ENCODE peak calls at places on chromosomes 6 and 20, in seven cellular contexts. B, M, I, T, U, Z and O are unnamed samples. For H3K4me1, the result is how much of the 10 kb centered on the place peaks cover.

GRCh38 chr6:154555075-154555677 is 44.7 kb upstream of the CNKSR3 start:
- DNase-seq in T (no peak), M (no peak), B (peak), I (no peak), Z (peak), U (no peak), O (no peak)

GRCh38 chr6:17987576-17988421 is at the start of gene KIF13A:
- DNase-seq in M (peak), B (peak), U (no peak), T (peak), I (peak), Z (peak), O (peak)

GRCh38 chr6:126444874-126445273 is 105.0 kb downstream of the CENPW start:
- DNase-seq in Z (no peak), M (no peak), B (no peak), U (no peak), I (no peak), T (no peak), O (no peak)

GRCh38 chr6:85684125-85684808 is 41.6 kb upstream of the SYNCRIP start:
- DNase-seq in Z (no peak), T (no peak), U (no peak), M (no peak), B (no peak), I (no peak), O (no peak)

GRCh38 chr6:15434263-15434662 is 188.4 kb downstream of the JARID2 start:
- DNase-seq in Z (no peak), T (no peak), B (no peak), U (no peak), M (no peak), I (no peak), O (no peak)

GRCh38 chr6:113719056-113719455 is 138.1 kb upstream of the MARCKS start:
- DNase-seq in T (no peak), B (peak), Z (peak), U (no peak), M (no peak), I (no peak), O (no peak)

GRCh38 chr6:159086033-159086618 is 41.3 kb upstream of the TAGAP start:
- DNase-seq in M (no peak), Z (no peak), B (no peak), T (no peak), U (no peak), I (no peak), O (no peak)

GRCh38 chr6:159415540-159415939 is 246.3 kb downstream of the FNDC1 start:
- DNase-seq in U (no peak), B (no peak), T (no peak), M (no peak), I (no peak), Z (no peak), O (no peak)

GRCh38 chr6:160379464-160379863 is 31.3 kb downstream of the SLC22A3 start:
- DNase-seq in I (no peak), T (no peak), Z (no peak), B (no peak), M (no peak), U (no peak), O (no peak)

GRCh38 chr20:32203556-32204484 is 3.7 kb downstream of the PLAGL2 start:
- DNase-seq in T (no peak), U (no peak), Z (peak), B (peak), I (no peak), M (peak), O (no peak)

GRCh38 chr20:43284481-43284880 is 94.8 kb upstream of the PTPRT start:
- DNase-seq in U (no peak), B (no peak), T (no peak), I (no peak), Z (no peak), M (no peak), O (no peak)

GRCh38 chr6:47135772-47136171 is 93.6 kb upstream of the ADGRF1 start:
- DNase-seq in T (no peak), M (no peak), U (no peak), Z (no peak), I (no peak), B (peak), O (no peak)

GRCh38 chr6:148898360-148899005 is 151.7 kb downstream of the UST start:
- DNase-seq in M (no peak), B (no peak), Z (no peak), T (no peak), I (no peak), U (no peak), O (no peak)

GRCh38 chr6:168636147-168636982 is 195.4 kb downstream of the SMOC2 start:
- DNase-seq in I (no peak), U (no peak), T (no peak), Z (no peak), B (no peak), M (no peak), O (no peak)

GRCh38 chr20:400451-401275 is 7.4 kb upstream of the RBCK1 start:
- DNase-seq in T (no peak), M (no peak), B (no peak), U (peak), I (no peak), Z (no peak), O (no peak)

GRCh38 chr6:24355422-24355821 is 2.4 kb downstream of the DCDC2 start:
- DNase-seq in Z (no peak), M (no peak), I (no peak), T (no peak), U (no peak), B (no peak), O (no peak)

GRCh38 chr6:155418017-155418749 is 37.5 kb downstream of the NOX3 start:
- DNase-seq in Z (peak), B (no peak), T (peak), U (no peak), I (peak), M (no peak), O (peak)

GRCh38 chr6:159044899-159045727 is at the start of gene TAGAP:
- DNase-seq in T (peak), B (peak), M (peak), Z (peak), U (peak), I (peak), O (peak)

GRCh38 chr6:115759051-115759450 is 301.6 kb downstream of the FRK start:
- DNase-seq in B (no peak), U (no peak), Z (no peak), I (no peak), M (no peak), T (no peak), O (no peak)

GRCh38 chr6:150267686-150268561 is 100.9 kb upstream of the IYD start:
- DNase-seq in M (no peak), Z (no peak), B (no peak), U (no peak), T (no peak), I (no peak), O (no peak)

GRCh38 chr20:22740829-22741228 is 156.5 kb upstream of the FOXA2 start:
- DNase-seq in T (no peak), B (no peak), Z (no peak), I (no peak), M (no peak), U (no peak), O (no peak)

GRCh38 chr6:24658573-24659511 is 7.9 kb downstream of the TDP2 start:
- DNase-seq in Z (peak), B (peak), T (no peak), M (no peak), I (no peak), U (no peak), O (no peak)

GRCh38 chr6:25084508-25084833 is 148.7 kb upstream of the RIPOR2 start:
- DNase-seq in Z (no peak), I (no peak), T (no peak), U (no peak), B (no peak), M (no peak), O (no peak)

GRCh38 chr20:57654998-57655811 is 35.0 kb upstream of the ZBP1 start:
- DNase-seq in I (no peak), U (peak), M (peak), B (no peak), Z (no peak), T (peak), O (no peak)

GRCh38 chr6:122735618-122736017 is 43.9 kb upstream of the FABP7 start:
- DNase-seq in I (no peak), M (no peak), B (no peak), Z (no peak), U (no peak), T (no peak), O (no peak)

GRCh38 chr20:24690408-24690807 is 221.0 kb downstream of the SYNDIG1 start:
- DNase-seq in Z (no peak), U (no peak), B (no peak), I (no peak), T (peak), M (no peak), O (no peak)

GRCh38 chr6:166307082-166307980 is 861 bp downstream of the PRR18 start:
- DNase-seq in U (no peak), M (no peak), Z (no peak), I (no peak), T (no peak), B (peak), O (no peak)

GRCh38 chr6:56292505-56293181 is 45.3 kb upstream of the COL21A1 start:
- DNase-seq in B (peak), T (peak), Z (peak), I (no peak), U (no peak), M (no peak), O (no peak)

GRCh38 chr20:18416478-18416877 is 50.4 kb downstream of the DZANK1 start:
- DNase-seq in Z (no peak), I (no peak), B (no peak), M (no peak), U (no peak), T (no peak), O (no peak)

GRCh38 chr6:41396335-41396734 is 60.9 kb downstream of the NCR2 start:
- DNase-seq in I (no peak), U (no peak), Z (no peak), B (no peak), T (no peak), M (no peak), O (no peak)

GRCh38 chr20:43650997-43651525 is 15.9 kb upstream of the MYBL2 start:
- DNase-seq in B (no peak), M (no peak), Z (no peak), U (no peak), T (no peak), I (no peak), O (no peak)

GRCh38 chr6:11434565-11435326 is 102.8 kb upstream of the TMEM170B start:
- DNase-seq in I (no peak), Z (peak), B (peak), U (no peak), M (peak), T (no peak), O (no peak)

GRCh38 chr20:22471156-22471836 is 113.1 kb downstream of the FOXA2 start:
- DNase-seq in Z (peak), U (no peak), M (peak), B (no peak), I (no peak), T (no peak), O (no peak)

GRCh38 chr6:90044833-90045337 is 150.6 kb downstream of the GJA10 start:
- DNase-seq in M (no peak), U (no peak), T (no peak), B (no peak), Z (no peak), I (no peak), O (no peak)

GRCh38 chr20:59718681-59719080 is 114.3 kb downstream of the PHACTR3 start:
- DNase-seq in B (no peak), M (no peak), U (no peak), I (no peak), T (no peak), Z (no peak), O (no peak)

GRCh38 chr20:12047838-12048432 is 130.2 kb downstream of the BTBD3 start:
- DNase-seq in Z (no peak), B (no peak), I (no peak), U (no peak), M (no peak), T (no peak), O (no peak)
- H3K27ac ChIP-seq in Z (no peak), B (no peak), I (no peak), U (no peak), M (no peak), T (no peak), O (no peak)

GRCh38 chr6:157072128-157072527 is 251.2 kb downstream of the TMEM242 start:
- DNase-seq in B (no peak), U (no peak), M (no peak), Z (no peak), T (no peak), I (no peak), O (no peak)
- H3K4me1 ChIP-seq in B (under half), U (under half), M (under half), Z (under half), T (under half), I (under half), O (under half)

GRCh38 chr6:53811746-53812145 is 16.9 kb downstream of the LRRC1 start:
- DNase-seq in Z (no peak), T (no peak), U (no peak), M (no peak), I (no peak), B (no peak), O (no peak)
- H3K27ac ChIP-seq in Z (peak), T (no peak), U (no peak), M (peak), I (no peak), B (peak), O (no peak)

GRCh38 chr6:30689022-30689865 is 1.5 kb downstream of the NRM start:
- DNase-seq in U (no peak), I (no peak), T (no peak), B (no peak), Z (no peak), M (no peak), O (no peak)

GRCh38 chr6:30687659-30688431 is 1.4 kb upstream of the PPP1R18 start:
- DNase-seq in T (no peak), B (peak), Z (no peak), M (no peak), I (no peak), U (no peak), O (no peak)

GRCh38 chr6:30689985-30690384 is 799 bp downstream of the NRM start:
- DNase-seq in B (no peak), M (no peak), U (no peak), T (no peak), I (no peak), Z (no peak), O (no peak)

GRCh38 chr6:30686908-30687658 is 638 bp upstream of the PPP1R18 start:
- DNase-seq in U (peak), T (peak), Z (peak), I (peak), B (peak), M (peak), O (no peak)

GRCh38 chr6:30688569-30688968 is 2.1 kb upstream of the PPP1R18 start:
- DNase-seq in U (no peak), T (no peak), I (no peak), Z (peak), B (no peak), M (no peak), O (no peak)
- H3K4me1 ChIP-seq in U (half or more), T (under half), I (half or more), Z (under half), B (under half), M (under half), O (under half)

DNA sequence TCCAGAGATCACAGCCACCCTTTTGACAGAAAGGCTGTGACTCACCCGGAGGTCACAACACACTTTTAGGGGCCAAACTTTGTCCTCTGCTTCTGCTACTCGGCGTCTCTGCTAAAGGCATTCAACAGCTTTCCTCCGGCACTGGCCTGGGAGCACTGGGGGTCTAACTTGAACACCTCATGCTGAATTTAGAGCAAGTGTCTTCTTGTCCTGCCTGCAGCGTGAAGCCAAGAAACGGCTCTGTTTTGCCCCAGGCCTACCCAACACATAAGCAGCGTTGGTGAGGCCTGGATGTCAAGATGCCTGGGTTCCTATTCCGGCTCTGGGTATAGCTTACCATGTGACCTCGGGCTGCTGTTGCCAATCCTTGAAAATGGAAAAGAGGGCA is 2.3 kb downstream of the CDH22 start:
- DNase-seq in I (no peak), M (no peak), U (no peak), B (no peak), Z (no peak), T (no peak), O (no peak)
- H3K27ac ChIP-seq in I (no peak), M (no peak), U (no peak), B (no peak), Z (no peak), T (no peak), O (no peak)

GRCh38 chr20:49288250-49288751 is 10.4 kb upstream of the ZNFX1 start:
- DNase-seq in U (no peak), T (no peak), I (no peak), Z (no peak), M (no peak), B (no peak), O (no peak)

GRCh38 chr20:49285813-49286494 is 8.1 kb upstream of the ZNFX1 start:
- DNase-seq in B (no peak), I (no peak), Z (no peak), T (no peak), M (no peak), U (no peak), O (no peak)

GRCh38 chr20:49286689-49287551 is 9.1 kb upstream of the ZNFX1 start:
- DNase-seq in B (peak), Z (peak), I (no peak), U (no peak), T (no peak), M (no peak), O (no peak)

GRCh38 chr20:49288784-49289696 is 11.2 kb upstream of the ZNFX1 start:
- DNase-seq in I (no peak), T (no peak), M (no peak), U (no peak), Z (no peak), B (peak), O (no peak)

DNA sequence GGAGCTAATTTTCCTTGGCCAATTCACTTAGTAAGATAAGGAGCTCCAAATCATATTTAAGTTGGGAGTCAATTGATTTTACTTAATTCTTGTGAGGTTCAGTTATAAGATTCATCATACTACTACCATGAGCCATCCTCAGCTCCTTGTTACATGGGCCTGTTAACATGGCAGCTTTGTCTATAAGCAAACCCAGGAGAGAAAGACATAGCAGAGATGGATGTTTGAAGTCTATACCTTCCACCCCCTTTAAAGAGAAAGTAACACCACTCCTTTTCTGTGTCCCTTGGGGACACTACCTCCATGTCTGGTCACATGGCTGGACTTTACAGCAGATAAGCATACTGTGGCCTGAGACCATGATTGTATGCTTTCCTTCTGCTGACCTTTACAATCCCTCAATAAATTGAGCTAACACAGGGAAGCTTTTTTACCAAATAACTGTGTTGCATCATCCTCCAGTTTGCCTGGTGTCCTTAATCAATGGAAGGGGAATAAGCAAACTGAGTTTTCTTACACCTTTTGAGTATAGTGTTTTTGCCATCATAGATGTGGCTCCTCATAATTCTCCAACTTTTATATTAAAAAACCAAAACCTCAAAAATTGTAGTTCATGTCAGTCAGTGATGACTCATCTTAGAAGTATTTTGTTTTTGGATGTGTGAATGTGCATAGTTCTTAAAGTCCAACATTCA is 9.8 kb upstream of the ZNFX1 start:
- DNase-seq in M (no peak), I (no peak), U (no peak), B (no peak), Z (no peak), T (no peak), O (no peak)
- H3K4me1 ChIP-seq in M (under half), I (under half), U (under half), B (half or more), Z (under half), T (under half), O (under half)

DNA sequence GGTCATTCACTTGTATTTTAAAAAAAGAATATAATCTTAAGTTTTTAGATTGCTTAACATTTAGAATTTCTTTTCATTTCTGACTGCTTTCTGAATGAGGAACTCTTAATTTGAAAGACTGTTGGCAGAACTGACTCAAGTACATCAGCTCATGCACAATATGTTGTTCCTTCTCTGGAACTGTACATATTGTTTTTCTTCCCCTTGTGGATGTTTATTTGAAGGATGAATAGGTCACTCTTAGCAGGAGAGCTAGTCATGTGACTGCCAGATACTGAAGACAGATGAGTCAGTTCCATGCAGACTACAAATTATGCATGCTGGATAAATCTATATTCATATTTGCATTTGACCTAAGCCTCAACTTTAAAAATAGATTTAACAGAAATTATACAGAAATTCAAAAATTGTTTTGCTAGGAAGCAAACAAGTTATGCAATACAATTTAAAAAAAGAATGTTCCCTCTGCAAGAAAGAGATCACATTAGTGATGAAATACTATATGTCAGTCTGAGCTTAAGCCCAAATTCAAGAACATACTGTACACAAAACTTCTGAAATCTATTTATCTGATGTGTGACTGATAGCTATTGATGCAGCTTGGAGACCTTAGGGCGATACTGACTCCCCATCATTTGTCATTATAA is 1274.9 kb upstream of the GJE1 start:
- DNase-seq in T (no peak), I (no peak), M (no peak), B (peak), U (no peak), Z (no peak), O (no peak)
- H3K27ac ChIP-seq in T (no peak), I (no peak), M (no peak), B (peak), U (no peak), Z (peak), O (no peak)